ENCODE peak calls at places on chromosome 14, in four cellular contexts. One of them, this sample, is unnamed.

GRCh38 chr14:92325835-92326234 is 2.9 kb downstream of the SLC24A4 start:
- DNase-seq in thoracic aorta: no peak
- DNase-seq in psoas muscle: no peak
- DNase-seq in A673: no peak
- DNase-seq in this sample: no peak

GRCh38 chr14:50123062-50123461 is 6.7 kb upstream of the VCPKMT start:
- DNase-seq in A673: no peak
- DNase-seq in thoracic aorta: no peak
- DNase-seq in psoas muscle: no peak
- DNase-seq in this sample: no peak

GRCh38 chr14:77203611-77204456 is 22.2 kb downstream of the TMEM63C start:
- DNase-seq in psoas muscle: no peak
- DNase-seq in thoracic aorta: no peak
- DNase-seq in A673: no peak
- DNase-seq in this sample: no peak

GRCh38 chr14:58072288-58073071 is 79.5 kb downstream of the ARMH4 start:
- DNase-seq in A673: peak; percentile 90
- DNase-seq in psoas muscle: peak; percentile 12
- DNase-seq in thoracic aorta: no peak
- DNase-seq in this sample: peak; percentile 32

GRCh38 chr14:31543969-31544799 is 17.0 kb upstream of the NUBPL start:
- DNase-seq in A673: no peak
- DNase-seq in psoas muscle: no peak
- DNase-seq in thoracic aorta: no peak
- DNase-seq in this sample: no peak

GRCh38 chr14:24334431-24335271 is at the start of gene ADCY4:
- DNase-seq in A673: no peak
- DNase-seq in thoracic aorta: no peak
- DNase-seq in psoas muscle: peak; percentile 51
- DNase-seq in this sample: no peak

GRCh38 chr14:64795211-64795610 is 84.5 kb downstream of the SPTB start:
- DNase-seq in A673: no peak
- DNase-seq in thoracic aorta: no peak
- DNase-seq in psoas muscle: no peak
- DNase-seq in this sample: no peak

GRCh38 chr14:32509632-32510187 is 180.6 kb downstream of the AKAP6 start:
- DNase-seq in psoas muscle: peak; percentile 67
- DNase-seq in A673: no peak
- DNase-seq in thoracic aorta: peak; percentile 54
- DNase-seq in this sample: peak; percentile 32

GRCh38 chr14:62117718-62118164 is 355.5 kb downstream of the SNAPC1 start:
- DNase-seq in A673: no peak
- DNase-seq in psoas muscle: no peak
- DNase-seq in thoracic aorta: no peak
- DNase-seq in this sample: no peak

GRCh38 chr14:93734961-93735360 is 53.3 kb downstream of the PRIMA1 start:
- DNase-seq in thoracic aorta: no peak
- DNase-seq in psoas muscle: no peak
- DNase-seq in A673: no peak
- DNase-seq in this sample: no peak

GRCh38 chr14:50109342-50109741 is 7.0 kb downstream of the VCPKMT start:
- DNase-seq in A673: peak; percentile 40
- DNase-seq in psoas muscle: no peak
- DNase-seq in thoracic aorta: no peak
- DNase-seq in this sample: no peak

GRCh38 chr14:22552001-22552826 is 36.8 kb downstream of the DAD1 start:
- DNase-seq in thoracic aorta: no peak
- DNase-seq in A673: no peak
- DNase-seq in psoas muscle: no peak
- DNase-seq in this sample: no peak

GRCh38 chr14:22554706-22555572 is 34.1 kb downstream of the DAD1 start:
- DNase-seq in A673: no peak
- DNase-seq in psoas muscle: no peak
- DNase-seq in thoracic aorta: no peak
- DNase-seq in this sample: no peak

GRCh38 chr14:22553445-22553844 is 35.6 kb downstream of the DAD1 start:
- DNase-seq in thoracic aorta: no peak
- DNase-seq in psoas muscle: no peak
- DNase-seq in A673: no peak
- DNase-seq in this sample: no peak

GRCh38 chr14:22551597-22551982 is 37.4 kb downstream of the DAD1 start:
- DNase-seq in psoas muscle: no peak
- DNase-seq in thoracic aorta: no peak
- DNase-seq in A673: peak; percentile 60
- DNase-seq in this sample: no peak

GRCh38 chr14:22552827-22553076 is 36.3 kb downstream of the DAD1 start:
- DNase-seq in thoracic aorta: no peak
- DNase-seq in psoas muscle: no peak
- DNase-seq in A673: no peak
- DNase-seq in this sample: no peak
- TF ChIP-seq CTCF in thoracic aorta: no peak
- TF ChIP-seq CTCF in psoas muscle: no peak
- TF ChIP-seq CTCF in A673: no peak
- TF ChIP-seq CTCF in this sample: no peak

GRCh38 chr14:69574954-69575295 is 254 bp upstream of the CCDC177 start:
- DNase-seq in A673: no peak
- DNase-seq in psoas muscle: no peak
- DNase-seq in thoracic aorta: no peak
- DNase-seq in this sample: no peak
- TF ChIP-seq CTCF in A673: no peak
- TF ChIP-seq CTCF in psoas muscle: no peak
- TF ChIP-seq CTCF in thoracic aorta: no peak
- TF ChIP-seq CTCF in this sample: no peak

DNA sequence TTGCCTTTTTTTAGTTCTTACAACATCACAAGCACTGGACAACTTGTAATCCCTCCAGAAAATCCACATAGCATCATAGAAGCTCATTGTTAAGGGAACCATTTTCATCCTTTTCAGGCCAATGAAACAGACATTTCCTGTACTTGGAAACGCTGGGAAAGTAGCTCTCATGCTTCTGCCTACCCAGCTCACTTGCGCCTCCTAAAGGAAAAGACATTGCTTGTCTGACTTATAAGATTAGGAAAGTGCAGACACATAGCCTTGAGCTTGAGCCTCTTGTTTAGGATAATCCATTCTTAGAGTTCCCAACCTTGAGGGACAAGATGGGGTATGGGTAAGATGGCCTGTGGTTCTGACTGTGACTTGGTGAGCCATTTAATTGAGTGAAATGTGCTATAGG is 589.5 kb downstream of the NOVA1 start:
- DNase-seq in psoas muscle: no peak
- DNase-seq in A673: peak; percentile 66
- DNase-seq in thoracic aorta: no peak
- DNase-seq in this sample: no peak
- TF ChIP-seq CTCF in psoas muscle: no peak
- TF ChIP-seq CTCF in A673: peak; percentile 61
- TF ChIP-seq CTCF in thoracic aorta: no peak
- TF ChIP-seq CTCF in this sample: no peak

GRCh38 chr14:104331871-104332605 is 193.7 kb downstream of the KIF26A start:
- DNase-seq in psoas muscle: no peak
- DNase-seq in thoracic aorta: no peak
- DNase-seq in A673: no peak
- DNase-seq in this sample: no peak
- TF ChIP-seq CTCF in psoas muscle: no peak
- TF ChIP-seq CTCF in thoracic aorta: no peak
- TF ChIP-seq CTCF in A673: peak; percentile 39
- TF ChIP-seq CTCF in this sample: no peak

GRCh38 chr14:56129941-56130340 is 11.7 kb downstream of the PELI2 start:
- DNase-seq in A673: peak; percentile 19
- DNase-seq in psoas muscle: peak; percentile 18
- DNase-seq in thoracic aorta: no peak
- DNase-seq in this sample: no peak

GRCh38 chr14:56135001-56135400 is 16.8 kb downstream of the PELI2 start:
- DNase-seq in A673: no peak
- DNase-seq in psoas muscle: no peak
- DNase-seq in thoracic aorta: no peak
- DNase-seq in this sample: no peak

GRCh38 chr14:56133547-56133946 is 15.3 kb downstream of the PELI2 start:
- DNase-seq in thoracic aorta: no peak
- DNase-seq in A673: no peak
- DNase-seq in psoas muscle: no peak
- DNase-seq in this sample: no peak

GRCh38 chr14:56131004-56131864 is 13.0 kb downstream of the PELI2 start:
- DNase-seq in thoracic aorta: no peak
- DNase-seq in A673: no peak
- DNase-seq in psoas muscle: no peak
- DNase-seq in this sample: no peak

DNA sequence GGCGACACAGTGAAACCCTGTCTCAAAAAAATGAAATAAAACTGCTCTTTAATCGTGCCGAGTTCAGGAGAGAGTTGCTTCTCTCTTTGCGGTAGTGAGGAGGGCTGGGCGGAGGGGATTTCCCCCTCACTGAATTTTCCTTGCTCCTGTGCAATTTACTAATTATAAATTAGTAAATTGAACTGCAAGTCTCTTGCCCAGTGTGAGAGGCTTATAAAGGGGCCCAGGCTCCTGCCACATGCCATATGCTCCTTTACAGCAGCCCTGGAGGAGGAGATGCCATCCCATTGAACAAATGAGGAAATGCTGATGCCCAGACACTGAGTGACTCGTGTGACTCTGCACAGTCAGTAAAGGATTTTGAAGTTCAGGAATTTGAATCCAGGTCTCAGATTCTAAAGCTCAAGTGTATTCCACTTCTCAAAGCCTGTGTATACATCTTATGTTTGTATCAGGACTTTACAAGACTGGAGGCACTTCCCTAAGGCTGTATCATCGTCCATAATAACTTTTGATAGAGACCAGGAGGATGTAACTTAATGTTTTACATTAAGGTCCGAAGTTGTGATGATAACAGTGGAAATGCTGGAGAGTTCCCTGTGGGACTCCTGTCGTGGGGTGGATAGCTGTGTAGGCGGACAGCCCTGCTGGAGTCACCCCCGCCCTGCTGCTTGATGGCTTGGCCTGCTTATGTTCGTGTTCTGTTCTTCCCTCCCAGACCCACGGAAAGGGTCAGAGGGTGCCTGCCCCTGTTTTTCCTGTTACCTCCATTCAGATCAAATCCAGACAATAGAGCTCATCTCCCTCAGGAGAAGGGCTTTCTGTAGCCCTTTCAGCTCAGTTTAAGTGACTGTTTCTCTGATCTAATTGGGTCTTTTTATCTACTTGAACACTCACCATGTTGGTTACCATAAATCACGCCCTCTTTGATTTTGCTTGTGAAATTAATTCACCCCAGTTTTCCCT is 13.9 kb downstream of the PELI2 start:
- DNase-seq in A673: no peak
- DNase-seq in psoas muscle: no peak
- DNase-seq in thoracic aorta: no peak
- DNase-seq in this sample: no peak
- TF ChIP-seq CTCF in A673: no peak
- TF ChIP-seq CTCF in psoas muscle: no peak
- TF ChIP-seq CTCF in thoracic aorta: no peak
- TF ChIP-seq CTCF in this sample: no peak

DNA sequence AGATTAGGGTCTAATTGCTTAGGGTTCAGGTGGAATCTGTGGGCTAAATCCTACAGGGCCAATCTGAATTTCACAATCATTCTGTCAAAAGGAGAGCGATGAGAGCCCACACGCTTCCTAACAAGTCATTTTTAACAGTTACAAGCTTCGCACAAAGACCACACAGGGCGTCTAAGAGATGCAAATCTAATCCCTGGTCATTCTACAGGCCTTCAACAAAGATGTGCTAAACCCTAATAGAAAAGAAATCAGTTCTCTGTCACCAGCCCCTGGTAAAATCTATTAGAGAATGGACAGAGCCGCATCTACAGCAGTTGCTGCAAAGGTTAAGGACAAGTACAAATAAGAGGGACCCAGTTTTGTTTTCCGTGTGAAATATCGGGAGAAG is 15.2 kb downstream of the NKX2-1 start:
- DNase-seq in A673: no peak
- DNase-seq in psoas muscle: no peak
- DNase-seq in thoracic aorta: no peak
- DNase-seq in this sample: no peak
- TF ChIP-seq CTCF in A673: no peak
- TF ChIP-seq CTCF in psoas muscle: no peak
- TF ChIP-seq CTCF in thoracic aorta: no peak
- TF ChIP-seq CTCF in this sample: no peak

GRCh38 chr14:106276326-106277267 is 750.2 kb downstream of the TMEM121 start:
- DNase-seq in thoracic aorta: no peak
- DNase-seq in A673: no peak
- DNase-seq in psoas muscle: no peak
- DNase-seq in this sample: no peak

DNA sequence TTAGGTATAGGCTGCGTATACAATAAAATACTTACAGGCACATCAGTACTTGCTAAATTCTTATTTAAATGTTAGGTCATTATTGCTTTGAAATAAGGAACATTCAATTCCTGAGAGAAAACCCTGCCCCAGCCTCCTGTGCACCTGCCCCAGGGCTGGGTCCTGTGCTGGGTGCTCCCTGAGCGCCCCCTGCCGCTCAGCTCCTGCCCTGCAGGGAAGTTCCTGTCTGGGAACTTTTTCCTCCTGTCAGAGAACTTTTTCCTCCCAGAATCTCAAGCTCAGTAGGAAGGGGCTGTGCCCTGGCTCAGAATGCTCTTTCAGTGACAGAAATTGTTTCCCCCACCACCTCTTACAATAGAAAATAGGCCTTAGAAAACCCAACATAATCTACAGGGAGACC is 751.1 kb downstream of the TMEM121 start:
- DNase-seq in thoracic aorta: no peak
- DNase-seq in psoas muscle: no peak
- DNase-seq in A673: peak; percentile 22
- DNase-seq in this sample: no peak
- TF ChIP-seq CTCF in thoracic aorta: no peak
- TF ChIP-seq CTCF in psoas muscle: no peak
- TF ChIP-seq CTCF in A673: peak; percentile 92
- TF ChIP-seq CTCF in this sample: no peak

DNA sequence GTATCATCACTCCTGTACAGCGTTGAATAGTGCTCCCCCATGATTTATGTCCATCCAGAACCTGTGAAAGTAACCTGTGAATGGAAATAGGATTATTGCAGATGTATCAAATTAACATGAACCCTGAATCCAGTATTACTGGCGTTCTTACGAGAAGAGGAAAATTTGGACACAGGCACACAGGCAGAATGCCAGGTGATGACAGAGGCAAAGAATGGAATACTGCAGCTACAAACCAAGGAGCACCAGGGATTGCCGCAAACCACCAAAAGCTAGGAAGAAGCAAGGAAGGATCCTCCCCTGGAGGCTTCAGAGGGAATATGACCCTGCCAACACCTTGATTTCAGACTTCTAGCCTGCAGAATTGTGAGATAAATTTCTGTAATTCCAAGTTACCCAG is 113.5 kb upstream of the EGLN3 start:
- DNase-seq in thoracic aorta: no peak
- DNase-seq in A673: no peak
- DNase-seq in psoas muscle: peak; percentile 66
- DNase-seq in this sample: peak; percentile 39
- TF ChIP-seq CTCF in thoracic aorta: no peak
- TF ChIP-seq CTCF in A673: no peak
- TF ChIP-seq CTCF in psoas muscle: no peak
- TF ChIP-seq CTCF in this sample: no peak

This sample was measured in lung.